ENCODE peak calls at places on chromosomes 2 and 18, in six cellular contexts. C is type B pancreatic cell; J is activated CD4-positive, alpha-beta T cell treated with anti-CD3 and anti-CD28 coated beads, Interleukin-2, amount 50 U/mL, for 1 hour; T is neuronal stem cell; I is MV-4-11; D is fibroblast of villous mesenchyme. X is an unnamed sample.

GRCh38 chr2:142140434-142140845 is 9.6 kb upstream of the LRP1B start:
- DNase-seq in D (peak), C (no peak), J (no peak), I (no peak), T (peak), X (peak)

GRCh38 chr2:67848551-67848950 is 214.3 kb downstream of the C1D start:
- DNase-seq in I (no peak), D (no peak), C (no peak), T (no peak), J (no peak), X (no peak)

GRCh38 chr2:120109186-120110061 is 96.5 kb downstream of the EPB41L5 start:
- DNase-seq in I (peak), J (no peak), T (no peak), C (no peak), D (peak), X (peak)

GRCh38 chr2:85704800-85705679 is 10.9 kb downstream of the GNLY start:
- DNase-seq in D (peak), J (no peak), I (peak), C (no peak), T (no peak), X (peak)

GRCh38 chr2:217075225-217075802 is 215.4 kb upstream of the TNP1 start:
- DNase-seq in C (no peak), T (no peak), J (no peak), I (peak), D (peak), X (peak)

GRCh38 chr2:206064077-206064476 is 21.9 kb downstream of the INO80D start:
- DNase-seq in J (no peak), C (no peak), D (peak), T (no peak), I (peak), X (peak)

GRCh38 chr2:11056614-11057013 is 98.7 kb upstream of the SLC66A3 start:
- DNase-seq in I (peak), T (no peak), C (no peak), J (no peak), D (peak), X (peak)

GRCh38 chr18:36903215-36903928 is 74.4 kb downstream of the KIAA1328 start:
- DNase-seq in D (peak), I (peak), C (no peak), T (no peak), J (no peak), X (peak)

GRCh38 chr18:27861539-27861938 is 315.4 kb downstream of the CDH2 start:
- DNase-seq in D (no peak), C (no peak), T (no peak), J (no peak), I (no peak), X (no peak)

GRCh38 chr2:74850816-74851566 is 17.1 kb downstream of the HK2 start:
- DNase-seq in C (no peak), I (no peak), D (peak), T (no peak), J (no peak), X (peak)

GRCh38 chr2:231677632-231678104 is 30.7 kb upstream of the PTMA start:
- DNase-seq in J (peak), T (peak), C (peak), I (peak), D (peak), X (peak)